ENCODE peak calls at places on chromosomes 16 and 17, in seven cellular contexts. E is ascending aorta; F is activated CD8-positive, alpha-beta memory T cell treated with anti-CD3 and anti-CD28 coated beads, Interleukin-2, amount 50 U/mL, for 48 hours; I is AG20443; H is fibroblast of the aortic adventitia; T is thoracic aorta; G is SK-MEL-5. P is an unnamed sample.

GRCh38 chr16:51416921-51417320 is 265.9 kb upstream of the SALL1 start:
- DNase-seq in I (no peak), T (no peak), G (no peak), E (no peak), F (no peak), H (peak; percentile 71), P (no peak)

GRCh38 chr16:23466162-23466885 is 13.3 kb upstream of the COG7 start:
- DNase-seq in G (no peak), F (no peak), I (peak; percentile 47), H (peak; percentile 62), E (no peak), T (no peak), P (peak; percentile 5)

GRCh38 chr17:3474212-3474611 is 1.6 kb upstream of the ASPA start:
- DNase-seq in F (no peak), T (no peak), G (peak; percentile 17), H (peak; percentile 6), I (no peak), E (no peak), P (peak; percentile 7)

GRCh38 chr16:85231959-85232358 is 119.7 kb upstream of the CIBAR2 start:
- DNase-seq in G (no peak), T (no peak), E (no peak), F (no peak), I (peak; percentile 71), H (peak; percentile 89), P (peak; percentile 78)

GRCh38 chr16:87457724-87458423 is 35.0 kb downstream of the ZCCHC14 start:
- DNase-seq in I (peak; percentile 92), T (no peak), G (peak; percentile 93), F (peak; percentile 75), H (peak; percentile 98), E (no peak), P (peak; percentile 96)

GRCh38 chr17:6969323-6969726 is 26.5 kb upstream of the ALOX12 start:
- DNase-seq in G (no peak), H (no peak), F (no peak), T (no peak), I (no peak), E (no peak), P (no peak)

GRCh38 chr17:43536236-43537088 is 9.7 kb downstream of the ETV4 start:
- DNase-seq in H (peak; percentile 72), E (no peak), G (peak; percentile 95), F (no peak), T (no peak), I (peak; percentile 77), P (peak; percentile 76)

GRCh38 chr16:81324808-81325207 is 10.0 kb downstream of the GAN start:
- DNase-seq in T (no peak), G (no peak), H (no peak), E (no peak), I (peak; percentile 57), F (no peak), P (no peak)

GRCh38 chr17:67605259-67605912 is 112.3 kb upstream of the NOL11 start:
- DNase-seq in T (no peak), H (peak; percentile 42), I (no peak), F (no peak), E (no peak), G (no peak), P (peak; percentile 70)

GRCh38 chr17:65332375-65332774 is 195.2 kb downstream of the RGS9 start:
- DNase-seq in I (peak; percentile 84), E (no peak), F (no peak), T (no peak), H (peak; percentile 43), G (no peak), P (peak; percentile 15)